ENCODE peak calls at places on chromosomes 5 and 9, in five cellular contexts. W is gastrocnemius medialis; H is Jurkat, Clone E6-1; C is ACHN; M is NCI-H1105. A is an unnamed sample.

GRCh38 chr9:19232830-19233194 is 2.3 kb downstream of the DENND4C start:
- DNase-seq in W (no peak), H (no peak), C (peak), M (no peak), A (no peak)

GRCh38 chr5:8012131-8012977 is 143.4 kb downstream of the MTRR start:
- DNase-seq in W (no peak), H (no peak), C (peak), M (no peak), A (no peak)

GRCh38 chr5:55450050-55450765 is 84.6 kb downstream of the PLPP1 start:
- DNase-seq in W (no peak), H (no peak), C (no peak), M (no peak), A (no peak)

GRCh38 chr9:129198737-129199435 is 20.8 kb upstream of the IER5L start:
- DNase-seq in W (no peak), H (no peak), C (no peak), M (no peak), A (no peak)

GRCh38 chr5:174342696-174343095 is 297.2 kb downstream of the NSG2 start:
- DNase-seq in W (no peak), H (no peak), C (no peak), M (no peak), A (no peak)

GRCh38 chr9:94176582-94176981 is 82.5 kb upstream of the ZNF169 start:
- DNase-seq in W (no peak), H (no peak), C (no peak), M (no peak), A (no peak)

GRCh38 chr5:144206136-144206535 is 35.5 kb downstream of the KCTD16 start:
- DNase-seq in W (no peak), H (no peak), C (no peak), M (no peak), A (no peak)

GRCh38 chr5:154196955-154197652 is 6.6 kb downstream of the GALNT10 start:
- DNase-seq in W (no peak), H (peak), C (peak), M (no peak), A (no peak)

GRCh38 chr5:53487436-53487835 is 7.0 kb downstream of the FST start:
- DNase-seq in W (no peak), H (no peak), C (no peak), M (no peak), A (no peak)

GRCh38 chr9:78601957-78602565 is 305.1 kb downstream of the PSAT1 start:
- DNase-seq in W (no peak), H (peak), C (peak), M (peak), A (no peak)

GRCh38 chr5:71653119-71653518 is 66.0 kb upstream of the CARTPT start:
- DNase-seq in W (no peak), H (no peak), C (no peak), M (peak), A (no peak)

GRCh38 chr9:114373960-114374730 is 13.6 kb downstream of the AKNA start:
- DNase-seq in W (no peak), H (no peak), C (no peak), M (no peak), A (no peak)

GRCh38 chr5:43192558-43193170 is 639 bp downstream of the NIM1K start:
- DNase-seq in W (peak), H (no peak), C (peak), M (peak), A (peak)

GRCh38 chr9:35476596-35476995 is 13.3 kb upstream of the RUSC2 start:
- DNase-seq in W (no peak), H (no peak), C (no peak), M (no peak), A (no peak)